ENCODE peak calls at places on chromosome 1, in seven cellular contexts. U, V, N, G, S, J and Y are unnamed samples.

GRCh38 chr1:46637444-46638083 is 21.0 kb upstream of the MOB3C start:
- DNase-seq in U (no peak), G (no peak), N (no peak), S (no peak), V (no peak), J (no peak), Y (no peak)

GRCh38 chr1:32339363-32339978 is 3.4 kb upstream of the MARCKSL1 start:
- DNase-seq in G (no peak), N (no peak), U (no peak), J (no peak), V (no peak), S (no peak), Y (no peak)

GRCh38 chr1:224333939-224334701 is 4.1 kb upstream of the NVL start:
- DNase-seq in J (no peak), V (no peak), N (no peak), S (no peak), U (no peak), G (no peak), Y (no peak)

GRCh38 chr1:153649137-153649866 is 9.2 kb upstream of the SNAPIN start:
- DNase-seq in V (no peak), S (no peak), G (no peak), J (no peak), U (no peak), N (no peak), Y (no peak)

GRCh38 chr1:55155522-55155921 is 59.6 kb downstream of the USP24 start:
- DNase-seq in U (peak), V (no peak), N (no peak), S (peak), G (no peak), J (peak), Y (peak)

GRCh38 chr1:235579891-235580290 is 69.7 kb downstream of the GNG4 start:
- DNase-seq in V (no peak), S (no peak), N (no peak), U (no peak), G (no peak), J (no peak), Y (no peak)

GRCh38 chr1:193486671-193487229 is 300.3 kb upstream of the B3GALT2 start:
- DNase-seq in U (no peak), G (no peak), S (no peak), V (no peak), N (no peak), J (peak), Y (no peak)

GRCh38 chr1:20666804-20667203 is 5.6 kb upstream of the DDOST start:
- DNase-seq in N (no peak), V (no peak), G (no peak), J (peak), S (no peak), U (peak), Y (no peak)